ENCODE peak calls at places on chromosomes 1 and 21, in nine cellular contexts. N is stimulated activated CD4-positive, alpha-beta T cell treated with anti-CD3 and anti-CD28 coated beads, Interleukin-4, amount 100 ng/mL, for 1 hour; I is fibroblast of lung; P is fibroblast of pulmonary artery; A is activated CD8-positive, alpha-beta memory T cell treated with anti-CD3 and anti-CD28 coated beads for 1 hour; E is body of pancreas; U is GM04504; C is left kidney; L is GM06990. J is an unnamed sample.

GRCh38 chr1:24119859-24120756 is 8.2 kb upstream of the MYOM3 start:
- DNase-seq in N (no peak), I (peak; percentile 33), P (peak; percentile 80), A (no peak), E (peak; percentile 90), U (no peak), C (no peak), L (no peak), J (no peak)

GRCh38 chr1:240462766-240463410 is 149.1 kb downstream of the GREM2 start:
- DNase-seq in N (no peak), I (no peak), P (peak; percentile 15), A (no peak), E (no peak), U (no peak), C (no peak), L (no peak), J (peak; percentile 84)

GRCh38 chr1:168148916-168149315 is 12.2 kb upstream of the GPR161 start:
- DNase-seq in N (no peak), I (no peak), P (no peak), A (no peak), E (no peak), U (no peak), C (no peak), L (no peak), J (no peak)

GRCh38 chr21:34362670-34363069 is 1.1 kb upstream of the KCNE2 start:
- DNase-seq in N (no peak), I (no peak), P (no peak), A (no peak), E (no peak), U (no peak), C (no peak), L (no peak), J (no peak)

GRCh38 chr21:26501622-26502021 is 71.5 kb downstream of the CYYR1 start:
- DNase-seq in N (no peak), I (no peak), P (no peak), A (no peak), E (no peak), U (no peak), C (no peak), L (no peak), J (no peak)

GRCh38 chr1:12148160-12148957 is 18.4 kb upstream of the TNFRSF1B start:
- DNase-seq in N (no peak), I (peak; percentile 44), P (no peak), A (no peak), E (no peak), U (no peak), C (no peak), L (no peak), J (no peak)

GRCh38 chr1:150236614-150236934 is 662 bp upstream of the ANP32E start:
- DNase-seq in N (no peak), I (no peak), P (no peak), A (no peak), E (no peak), U (no peak), C (no peak), L (no peak), J (no peak)

GRCh38 chr1:111730706-111731105 is 8.5 kb downstream of the INKA2 start:
- DNase-seq in N (no peak), I (no peak), P (no peak), A (no peak), E (no peak), U (no peak), C (no peak), L (no peak), J (no peak)

GRCh38 chr1:227037121-227037520 is 97.0 kb downstream of the COQ8A start:
- DNase-seq in N (no peak), I (no peak), P (no peak), A (no peak), E (no peak), U (no peak), C (no peak), L (no peak), J (no peak)

GRCh38 chr1:205345761-205346160 is 11.0 kb downstream of the KLHDC8A start:
- DNase-seq in N (no peak), I (no peak), P (no peak), A (no peak), E (no peak), U (no peak), C (no peak), L (no peak), J (no peak)

J was measured in A673.